ENCODE peak calls at places on chromosomes 6 and 20, in four cellular contexts. V is kidney epithelial cell, G is choroid plexus epithelial cell, P is body of pancreas. Z is an unnamed sample.

GRCh38 chr6:20711518-20711917 is 177.3 kb downstream of the CDKAL1 start:
- DNase-seq in P (no peak), V (no peak), G (peak), Z (peak)

GRCh38 chr6:32623693-32624092 is 13.5 kb upstream of the HLA-DQA1 start:
- DNase-seq in P (no peak), G (no peak), V (no peak), Z (no peak)

GRCh38 chr6:80872194-80872950 is 765.9 kb downstream of the BCKDHB start:
- DNase-seq in G (peak), P (no peak), V (no peak), Z (no peak)

GRCh38 chr20:21901470-21902275 is 196.2 kb downstream of the PAX1 start:
- DNase-seq in G (no peak), P (peak), V (no peak), Z (no peak)

GRCh38 chr6:105620878-105621277 is 218.0 kb upstream of the PREP start:
- DNase-seq in G (peak), V (no peak), P (no peak), Z (no peak)

GRCh38 chr6:108497883-108498282 is 62.8 kb upstream of the FOXO3 start:
- DNase-seq in G (peak), V (no peak), P (peak), Z (peak)

GRCh38 chr6:125363010-125363359 is 61.2 kb upstream of the HDDC2 start:
- DNase-seq in V (peak), G (no peak), P (no peak), Z (peak)

GRCh38 chr6:52174118-52174517 is 12.1 kb upstream of the IL17A start:
- DNase-seq in V (no peak), G (no peak), P (no peak), Z (no peak)

GRCh38 chr6:25369450-25370086 is 90.4 kb downstream of the CARMIL1 start:
- DNase-seq in G (no peak), P (peak), V (no peak), Z (peak)

GRCh38 chr6:67606905-67607828 is 1027.9 kb upstream of the ADGRB3 start:
- DNase-seq in G (peak), P (no peak), V (no peak), Z (no peak)

GRCh38 chr20:19864130-19864529 is 106.1 kb downstream of the RIN2 start:
- DNase-seq in G (no peak), V (no peak), P (no peak), Z (peak)

GRCh38 chr6:70353343-70353913 is 50.5 kb upstream of the COL9A1 start:
- DNase-seq in P (no peak), V (no peak), G (no peak), Z (no peak)

GRCh38 chr6:37696841-37697735 is 595 bp downstream of the MDGA1 start:
- DNase-seq in P (no peak), V (no peak), G (peak), Z (no peak)

GRCh38 chr6:39083111-39083702 is 31.8 kb downstream of the SAYSD1 start:
- DNase-seq in V (no peak), G (no peak), P (no peak), Z (no peak)

GRCh38 chr6:3455121-3455489 is 1.7 kb downstream of the SLC22A23 start:
- DNase-seq in P (peak), V (no peak), G (no peak), Z (no peak)

GRCh38 chr6:41732601-41733348 is 2.6 kb downstream of the TFEB start:
- DNase-seq in V (no peak), P (no peak), G (peak), Z (peak)

GRCh38 chr6:148240463-148240845 is 102.2 kb upstream of the SASH1 start:
- DNase-seq in V (no peak), G (peak), P (no peak), Z (peak)

GRCh38 chr6:13431861-13432465 is 55.4 kb downstream of the GFOD1 start:
- DNase-seq in V (no peak), P (no peak), G (peak), Z (no peak)

GRCh38 chr6:24323632-24324337 is 34.1 kb downstream of the DCDC2 start:
- DNase-seq in G (no peak), V (peak), P (no peak), Z (peak)

GRCh38 chr6:103122766-103123601 is 1729.5 kb downstream of the GRIK2 start:
- DNase-seq in G (peak), V (peak), P (peak), Z (peak)

GRCh38 chr6:81938014-81938761 is 185.7 kb upstream of the TENT5A start:
- DNase-seq in G (peak), P (no peak), V (peak), Z (peak)

GRCh38 chr6:33815854-33816253 is 12.1 kb upstream of the MLN start:
- DNase-seq in G (peak), V (no peak), P (no peak), Z (peak)

GRCh38 chr6:11413728-11414127 is 123.8 kb upstream of the TMEM170B start:
- DNase-seq in P (no peak), G (peak), V (no peak), Z (peak)

GRCh38 chr6:157227202-157228166 is 95.8 kb downstream of the TMEM242 start:
- DNase-seq in G (peak), P (no peak), V (no peak), Z (no peak)

GRCh38 chr6:145531032-145531431 is 204.3 kb downstream of the EPM2A start:
- DNase-seq in V (no peak), G (no peak), P (no peak), Z (no peak)

GRCh38 chr20:57871237-57871632 is 161.4 kb upstream of the PMEPA1 start:
- DNase-seq in P (no peak), V (no peak), G (no peak), Z (no peak)

GRCh38 chr20:62083312-62083711 is 17.6 kb upstream of the TAF4 start:
- DNase-seq in G (no peak), V (no peak), P (no peak), Z (no peak)

GRCh38 chr20:18276821-18277220 is 11.5 kb upstream of the ZNF133 start:
- DNase-seq in P (peak), V (no peak), G (peak), Z (peak)

GRCh38 chr20:48463916-48464315 is 363.9 kb downstream of the PREX1 start:
- DNase-seq in P (no peak), V (no peak), G (peak), Z (peak)

GRCh38 chr20:45392733-45393132 is 14.6 kb upstream of the TP53TG5 start:
- DNase-seq in G (no peak), V (no peak), P (no peak), Z (no peak)

GRCh38 chr6:140671926-140672325 is 1297.5 kb upstream of the CITED2 start:
- DNase-seq in G (peak), V (no peak), P (no peak), Z (no peak)

GRCh38 chr6:5398530-5398929 is 137.2 kb downstream of the FARS2 start:
- DNase-seq in P (no peak), V (no peak), G (peak), Z (peak)

GRCh38 chr20:11270566-11270965 is 596.8 kb upstream of the JAG1 start:
- DNase-seq in P (no peak), G (no peak), V (no peak), Z (no peak)
- TF ChIP-seq CTCF in P (no peak), G (no peak), V (no peak), Z (no peak)

GRCh38 chr20:54266844-54267243 is 59.0 kb downstream of the PFDN4 start:
- DNase-seq in P (no peak), G (no peak), V (no peak), Z (no peak)
- H3K4me3 ChIP-seq in P (no peak), G (no peak), V (no peak), Z (no peak)

GRCh38 chr6:110392727-110393126 is 22.6 kb downstream of the DDO start:
- DNase-seq in G (no peak), V (no peak), P (no peak), Z (no peak)
- TF ChIP-seq CTCF in G (no peak), V (no peak), P (no peak), Z (no peak)

GRCh38 chr6:44275749-44276648 is 5.7 kb downstream of the TMEM151B start:
- DNase-seq in P (no peak), G (no peak), V (no peak), Z (no peak)
- H3K4me3 ChIP-seq in P (no peak), G (no peak), V (no peak), Z (peak)

GRCh38 chr6:87026961-87027360 is 67.9 kb downstream of the CGA start:
- DNase-seq in P (no peak), G (no peak), V (no peak), Z (no peak)

GRCh38 chr6:87029711-87030314 is 65.1 kb downstream of the CGA start:
- DNase-seq in P (no peak), V (peak), G (peak), Z (peak)
- TF ChIP-seq CTCF in P (peak), V (peak), G (peak), Z (peak)